ENCODE peak calls at places on chromosome 4, in four cellular contexts. I is A549, J is ovary, H is upper lobe of left lung. Q is an unnamed sample.

GRCh38 chr4:142485452-142485851 is 360.6 kb downstream of the INPP4B start:
- DNase-seq in I (no peak), J (no peak), H (no peak), Q (no peak)

GRCh38 chr4:4477796-4478195 is 64.1 kb downstream of the STX18 start:
- DNase-seq in I (no peak), J (no peak), H (no peak), Q (no peak)

GRCh38 chr4:159360549-159360948 is 257.7 kb downstream of the RAPGEF2 start:
- DNase-seq in I (no peak), J (no peak), H (no peak), Q (no peak)

GRCh38 chr4:147286846-147287587 is 193.9 kb upstream of the EDNRA start:
- DNase-seq in I (no peak), J (no peak), H (no peak), Q (no peak)

GRCh38 chr4:145679991-145680455 is at the start of gene C4orf51:
- DNase-seq in I (no peak), J (no peak), H (no peak), Q (no peak)

GRCh38 chr4:185640809-185641675 is 105.7 kb upstream of the PDLIM3 start:
- DNase-seq in I (peak), J (no peak), H (no peak), Q (no peak)

GRCh38 chr4:59217910-59218631 is 1982.1 kb upstream of the ADGRL3 start:
- DNase-seq in I (no peak), J (no peak), H (no peak), Q (no peak)

GRCh38 chr4:136650541-136651277 is 881.6 kb downstream of the PCDH18 start:
- DNase-seq in I (no peak), J (no peak), H (no peak), Q (no peak)

GRCh38 chr4:19780871-19781270 is 470.8 kb upstream of the SLIT2 start:
- DNase-seq in I (no peak), J (no peak), H (no peak), Q (no peak)

GRCh38 chr4:70945452-70946055 is 43.4 kb downstream of the MOB1B start:
- DNase-seq in I (no peak), J (no peak), H (no peak), Q (no peak)

GRCh38 chr4:15918484-15919129 is 19.9 kb downstream of the FGFBP1 start:
- DNase-seq in I (no peak), J (no peak), H (no peak), Q (peak)
- TF ChIP-seq EP300 in I (no peak), J (no peak), H (no peak), Q (no peak)

GRCh38 chr4:40311811-40312346 is 23.3 kb upstream of the CHRNA9 start:
- DNase-seq in I (no peak), J (no peak), H (no peak), Q (no peak)
- TF ChIP-seq EP300 in I (no peak), J (no peak), H (no peak), Q (no peak)

GRCh38 chr4:83618431-83618830 is 82.5 kb downstream of the GPAT3 start:
- DNase-seq in I (peak), J (no peak), H (no peak), Q (peak)
- TF ChIP-seq EP300 in I (no peak), J (no peak), H (no peak), Q (no peak)

GRCh38 chr4:44415251-44415650 is 33.4 kb downstream of the KCTD8 start:
- DNase-seq in I (no peak), J (no peak), H (no peak), Q (no peak)
- TF ChIP-seq EP300 in I (no peak), J (no peak), H (no peak), Q (no peak)

GRCh38 chr4:7021930-7022658 is 21.1 kb upstream of the TADA2B start:
- DNase-seq in I (peak), J (no peak), H (no peak), Q (no peak)
- TF ChIP-seq EP300 in I (no peak), J (no peak), H (no peak), Q (no peak)

GRCh38 chr4:121397941-121398601 is 17.3 kb upstream of the QRFPR start:
- DNase-seq in I (no peak), J (no peak), H (no peak), Q (no peak)
- TF ChIP-seq EP300 in I (no peak), J (no peak), H (no peak), Q (no peak)

GRCh38 chr4:149781150-149781549 is 34.5 kb downstream of the IQCM start:
- DNase-seq in I (no peak), J (no peak), H (no peak), Q (no peak)
- TF ChIP-seq EP300 in I (no peak), J (no peak), H (no peak), Q (no peak)

GRCh38 chr4:117577686-117578085 is 456.6 kb upstream of the NDST3 start:
- DNase-seq in I (no peak), J (no peak), H (no peak), Q (no peak)

GRCh38 chr4:117575850-117576249 is 458.4 kb upstream of the NDST3 start:
- DNase-seq in I (no peak), J (no peak), H (peak), Q (no peak)

GRCh38 chr4:117574085-117574484 is 460.2 kb upstream of the NDST3 start:
- DNase-seq in I (no peak), J (no peak), H (no peak), Q (no peak)
- TF ChIP-seq EP300 in I (no peak), J (no peak), H (no peak), Q (no peak)

GRCh38 chr4:83639849-83640493 is 104.1 kb downstream of the GPAT3 start:
- DNase-seq in I (peak), J (no peak), H (no peak), Q (peak)
- TF ChIP-seq EP300 in I (no peak), J (no peak), H (no peak), Q (no peak)

GRCh38 chr4:96395747-96396146 is 555.9 kb downstream of the PDHA2 start:
- DNase-seq in I (no peak), J (no peak), H (no peak), Q (no peak)

GRCh38 chr4:96389752-96390151 is 549.9 kb downstream of the PDHA2 start:
- DNase-seq in I (no peak), J (no peak), H (no peak), Q (no peak)

DNA sequence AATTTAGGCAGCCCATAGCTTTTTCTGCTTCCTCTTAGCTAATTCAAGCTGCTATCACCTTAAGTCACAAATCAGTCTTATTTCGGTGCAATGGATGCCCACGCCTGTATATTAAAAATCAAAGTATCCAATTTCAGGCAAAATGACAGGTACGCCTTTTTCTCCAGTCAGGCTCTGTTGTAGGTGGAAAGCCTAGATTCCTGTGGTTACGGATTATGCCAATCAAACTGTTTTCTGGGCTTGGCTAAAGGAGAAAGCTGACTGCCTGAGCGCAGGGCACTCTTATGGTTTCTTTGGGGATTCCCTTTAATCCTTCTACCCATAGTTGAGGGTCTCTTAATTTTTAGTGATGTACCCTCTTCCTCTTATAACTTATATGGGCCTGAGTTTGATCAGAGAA is 550.5 kb downstream of the PDHA2 start:
- DNase-seq in I (no peak), J (no peak), H (no peak), Q (no peak)
- TF ChIP-seq EP300 in I (no peak), J (no peak), H (no peak), Q (no peak)